ENCODE peak calls at places on chromosomes 4 and X, in seven cellular contexts. V, T, Z, A, E, P and X are unnamed samples.
A peak's percentile ranks its signal among the peaks of the same experiment; 100 is the strongest.

GRCh38 chr4:174358410-174358809 is 74.7 kb downstream of the CEP44 start:
- ATAC-seq in V (no peak), T (no peak), Z (peak; percentile 1), A (no peak), E (no peak), P (no peak), X (no peak)

GRCh38 chr4:169220446-169220845 is 50.3 kb downstream of the SH3RF1 start:
- ATAC-seq in V (no peak), T (peak; percentile 29), Z (no peak), A (no peak), E (no peak), P (no peak), X (no peak)

GRCh38 chrX:19350831-19351447 is 7.2 kb downstream of the PDHA1 start:
- ATAC-seq in V (no peak), T (no peak), Z (peak; percentile 97), A (no peak), E (no peak), P (no peak), X (peak; percentile 78)

GRCh38 chrX:2707334-2707760 is 16.3 kb downstream of the CD99 start:
- ATAC-seq in V (peak; percentile 73), T (peak; percentile 74), Z (peak; percentile 78), A (peak; percentile 57), E (peak; percentile 28), P (peak; percentile 42), X (peak; percentile 96)

GRCh38 chr4:75907956-75908355 is 5.7 kb upstream of the PPEF2 start:
- ATAC-seq in V (no peak), T (no peak), Z (no peak), A (no peak), E (no peak), P (no peak), X (no peak)

GRCh38 chr4:39542633-39543393 is 15.6 kb upstream of the UGDH start:
- ATAC-seq in V (no peak), T (no peak), Z (no peak), A (no peak), E (no peak), P (no peak), X (no peak)

GRCh38 chr4:38366997-38367396 is 297.0 kb upstream of the KLF3 start:
- ATAC-seq in V (no peak), T (no peak), Z (no peak), A (peak; percentile 4), E (no peak), P (no peak), X (no peak)

GRCh38 chr4:108527729-108528128 is 92.6 kb upstream of the RPL34 start:
- ATAC-seq in V (no peak), T (no peak), Z (peak; percentile 85), A (no peak), E (peak; percentile 76), P (no peak), X (no peak)

GRCh38 chrX:41350976-41351569 is 17.1 kb downstream of the DDX3X start:
- ATAC-seq in V (no peak), T (no peak), Z (peak; percentile 47), A (peak; percentile 31), E (peak; percentile 17), P (no peak), X (no peak)

GRCh38 chrX:136708348-136708747 is 60.4 kb downstream of the CD40LG start:
- ATAC-seq in V (no peak), T (peak; percentile 45), Z (no peak), A (no peak), E (peak; percentile 75), P (no peak), X (no peak)

GRCh38 chrX:149494844-149495565 is 10.1 kb downstream of the IDS start:
- ATAC-seq in V (no peak), T (peak; percentile 75), Z (no peak), A (no peak), E (no peak), P (no peak), X (no peak)

GRCh38 chrX:40544343-40545250 is 36.2 kb upstream of the ATP6AP2 start:
- ATAC-seq in V (no peak), T (no peak), Z (no peak), A (no peak), E (no peak), P (no peak), X (no peak)

GRCh38 chr4:60948008-60948407 is 252.1 kb upstream of the ADGRL3 start:
- ATAC-seq in V (no peak), T (no peak), Z (no peak), A (no peak), E (no peak), P (no peak), X (no peak)

GRCh38 chr4:149521611-149522010 is 294.0 kb downstream of the IQCM start:
- ATAC-seq in V (no peak), T (no peak), Z (no peak), A (no peak), E (no peak), P (no peak), X (peak; percentile 12)

GRCh38 chr4:38313999-38314561 is 349.9 kb upstream of the KLF3 start:
- ATAC-seq in V (no peak), T (no peak), Z (no peak), A (peak; percentile 10), E (no peak), P (no peak), X (no peak)

GRCh38 chrX:11427082-11428033 is 134.1 kb downstream of the AMELX start:
- ATAC-seq in V (peak; percentile 73), T (peak; percentile 84), Z (peak; percentile 40), A (peak; percentile 79), E (no peak), P (peak; percentile 78), X (peak; percentile 88)

GRCh38 chrX:138345801-138346200 is 365.7 kb downstream of the FGF13 start:
- ATAC-seq in V (no peak), T (no peak), Z (no peak), A (no peak), E (no peak), P (no peak), X (no peak)

GRCh38 chr4:29375716-29376115 is 1344.5 kb upstream of the PCDH7 start:
- ATAC-seq in V (no peak), T (no peak), Z (no peak), A (no peak), E (no peak), P (no peak), X (no peak)